ENCODE peak calls at places on chromosome 13, in six cellular contexts. K, P, V, C, D and A are unnamed samples.

GRCh38 chr13:66914155-66914554 is 316.0 kb downstream of the PCDH9 start:
- DNase-seq in K (no peak), P (peak), V (no peak), C (no peak), D (no peak), A (no peak)

GRCh38 chr13:37198629-37199028 is 93.2 kb upstream of the CSNK1A1L start:
- DNase-seq in K (no peak), P (no peak), V (no peak), C (no peak), D (no peak), A (no peak)

GRCh38 chr13:113369881-113370280 is 6.0 kb upstream of the GRTP1 start:
- DNase-seq in K (no peak), P (no peak), V (no peak), C (no peak), D (no peak), A (no peak)

GRCh38 chr13:61247149-61247936 is 168.3 kb downstream of the PCDH20 start:
- DNase-seq in K (no peak), P (no peak), V (peak), C (no peak), D (no peak), A (no peak)

GRCh38 chr13:31204592-31204991 is 4.8 kb downstream of the B3GLCT start:
- DNase-seq in K (no peak), P (peak), V (no peak), C (peak), D (no peak), A (no peak)

GRCh38 chr13:54162069-54162468 is 1133.5 kb downstream of the OLFM4 start:
- DNase-seq in K (no peak), P (no peak), V (no peak), C (no peak), D (no peak), A (no peak)

GRCh38 chr13:94596575-94596971 is 621 bp upstream of the TGDS start:
- DNase-seq in K (no peak), P (no peak), V (peak), C (no peak), D (no peak), A (no peak)

GRCh38 chr13:29436291-29436690 is 159.2 kb downstream of the SLC7A1 start:
- DNase-seq in K (no peak), P (peak), V (no peak), C (no peak), D (no peak), A (no peak)

GRCh38 chr13:28819748-28820098 is 416 bp upstream of the MTUS2 start:
- DNase-seq in K (peak), P (peak), V (peak), C (no peak), D (peak), A (peak)

GRCh38 chr13:74306496-74306895 is 172.3 kb upstream of the KLF12 start:
- DNase-seq in K (no peak), P (peak), V (no peak), C (no peak), D (no peak), A (no peak)